ENCODE peak calls at places on chromosomes 7 and 10, in seven cellular contexts. One of them, this sample, is unnamed.

GRCh38 chr7:20311743-20312042 is 19.0 kb upstream of the ITGB8 start:
- DNase-seq in mucosa of descending colon: no peak
- DNase-seq in breast epithelium: no peak
- DNase-seq in fibroblast of lung: no peak
- DNase-seq in transverse colon: no peak
- DNase-seq in astrocyte: no peak
- DNase-seq in hepatocyte: no peak
- DNase-seq in this sample: no peak

GRCh38 chr7:109376576-109376975 is 806.9 kb downstream of the DNAJB9 start:
- DNase-seq in breast epithelium: no peak
- DNase-seq in transverse colon: no peak
- DNase-seq in hepatocyte: no peak
- DNase-seq in fibroblast of lung: peak
- DNase-seq in mucosa of descending colon: no peak
- DNase-seq in astrocyte: peak
- DNase-seq in this sample: peak

GRCh38 chr7:73799282-73800141 is 29.4 kb upstream of the CLDN3 start:
- DNase-seq in hepatocyte: no peak
- DNase-seq in fibroblast of lung: no peak
- DNase-seq in astrocyte: no peak
- DNase-seq in transverse colon: no peak
- DNase-seq in mucosa of descending colon: peak
- DNase-seq in breast epithelium: no peak
- DNase-seq in this sample: no peak

GRCh38 chr10:3482200-3482993 is 302.6 kb downstream of the KLF6 start:
- DNase-seq in fibroblast of lung: peak
- DNase-seq in mucosa of descending colon: peak
- DNase-seq in hepatocyte: peak
- DNase-seq in astrocyte: peak
- DNase-seq in transverse colon: peak
- DNase-seq in breast epithelium: no peak
- DNase-seq in this sample: peak

GRCh38 chr7:474605-475424 is 44.8 kb downstream of the PDGFA start:
- DNase-seq in fibroblast of lung: no peak
- DNase-seq in astrocyte: no peak
- DNase-seq in hepatocyte: no peak
- DNase-seq in transverse colon: no peak
- DNase-seq in breast epithelium: no peak
- DNase-seq in mucosa of descending colon: peak
- DNase-seq in this sample: no peak

GRCh38 chr10:46323176-46323575 is 36.4 kb downstream of the ANTXRL start:
- DNase-seq in hepatocyte: no peak
- DNase-seq in astrocyte: no peak
- DNase-seq in mucosa of descending colon: no peak
- DNase-seq in fibroblast of lung: no peak
- DNase-seq in transverse colon: no peak
- DNase-seq in breast epithelium: no peak
- DNase-seq in this sample: no peak

GRCh38 chr10:6411424-6411823 is 168.7 kb downstream of the PRKCQ start:
- DNase-seq in breast epithelium: no peak
- DNase-seq in hepatocyte: no peak
- DNase-seq in transverse colon: no peak
- DNase-seq in fibroblast of lung: no peak
- DNase-seq in astrocyte: no peak
- DNase-seq in mucosa of descending colon: no peak
- DNase-seq in this sample: no peak

GRCh38 chr10:52194188-52194587 is 119.9 kb upstream of the DKK1 start:
- DNase-seq in mucosa of descending colon: no peak
- DNase-seq in transverse colon: no peak
- DNase-seq in astrocyte: no peak
- DNase-seq in breast epithelium: no peak
- DNase-seq in hepatocyte: no peak
- DNase-seq in fibroblast of lung: no peak
- DNase-seq in this sample: no peak

GRCh38 chr7:106914018-106914607 is 49.0 kb downstream of the PIK3CG start:
- DNase-seq in mucosa of descending colon: no peak
- DNase-seq in transverse colon: no peak
- DNase-seq in fibroblast of lung: no peak
- DNase-seq in astrocyte: no peak
- DNase-seq in hepatocyte: no peak
- DNase-seq in breast epithelium: no peak
- DNase-seq in this sample: no peak

GRCh38 chr10:112002191-112002590 is 181.4 kb downstream of the GPAM start:
- DNase-seq in breast epithelium: no peak
- DNase-seq in hepatocyte: no peak
- DNase-seq in transverse colon: no peak
- DNase-seq in fibroblast of lung: no peak
- DNase-seq in mucosa of descending colon: no peak
- DNase-seq in astrocyte: no peak
- DNase-seq in this sample: no peak

GRCh38 chr10:97117372-97117771 is 68.4 kb downstream of the SLIT1 start:
- DNase-seq in transverse colon: no peak
- DNase-seq in fibroblast of lung: no peak
- DNase-seq in breast epithelium: no peak
- DNase-seq in astrocyte: no peak
- DNase-seq in mucosa of descending colon: no peak
- DNase-seq in hepatocyte: no peak
- DNase-seq in this sample: peak

GRCh38 chr10:934746-935406 is 3.4 kb upstream of the LARP4B start:
- DNase-seq in astrocyte: no peak
- DNase-seq in fibroblast of lung: no peak
- DNase-seq in hepatocyte: no peak
- DNase-seq in transverse colon: no peak
- DNase-seq in breast epithelium: no peak
- DNase-seq in mucosa of descending colon: no peak
- DNase-seq in this sample: no peak

GRCh38 chr7:64878684-64879083 is 24.4 kb upstream of the ZNF273 start:
- DNase-seq in astrocyte: no peak
- DNase-seq in fibroblast of lung: peak
- DNase-seq in hepatocyte: no peak
- DNase-seq in mucosa of descending colon: no peak
- DNase-seq in transverse colon: no peak
- DNase-seq in breast epithelium: no peak
- DNase-seq in this sample: no peak

GRCh38 chr10:73597346-73597745 is 6.2 kb upstream of the USP54 start:
- DNase-seq in mucosa of descending colon: no peak
- DNase-seq in astrocyte: peak
- DNase-seq in fibroblast of lung: peak
- DNase-seq in hepatocyte: no peak
- DNase-seq in breast epithelium: no peak
- DNase-seq in transverse colon: no peak
- DNase-seq in this sample: no peak

GRCh38 chr10:11861341-11861740 is 38.2 kb downstream of the PROSER2 start:
- DNase-seq in astrocyte: no peak
- DNase-seq in transverse colon: no peak
- DNase-seq in mucosa of descending colon: no peak
- DNase-seq in hepatocyte: no peak
- DNase-seq in breast epithelium: no peak
- DNase-seq in fibroblast of lung: no peak
- DNase-seq in this sample: no peak

GRCh38 chr7:29345590-29345989 is 151.0 kb downstream of the CHN2 start:
- DNase-seq in hepatocyte: peak
- DNase-seq in transverse colon: peak
- DNase-seq in breast epithelium: no peak
- DNase-seq in fibroblast of lung: peak
- DNase-seq in astrocyte: no peak
- DNase-seq in mucosa of descending colon: peak
- DNase-seq in this sample: peak
- TF ChIP-seq CTCF in hepatocyte: peak
- TF ChIP-seq CTCF in transverse colon: peak
- TF ChIP-seq CTCF in breast epithelium: no peak
- TF ChIP-seq CTCF in fibroblast of lung: peak
- TF ChIP-seq CTCF in astrocyte: no peak
- TF ChIP-seq CTCF in mucosa of descending colon: peak
- TF ChIP-seq CTCF in this sample: peak

GRCh38 chr7:97006951-97007861 is 1.9 kb downstream of the DLX6 start:
- DNase-seq in astrocyte: no peak
- DNase-seq in hepatocyte: no peak
- DNase-seq in transverse colon: no peak
- DNase-seq in mucosa of descending colon: no peak
- DNase-seq in fibroblast of lung: no peak
- DNase-seq in breast epithelium: no peak
- DNase-seq in this sample: no peak

GRCh38 chr7:97006146-97006950 is 995 bp downstream of the DLX6 start:
- DNase-seq in breast epithelium: no peak
- DNase-seq in mucosa of descending colon: no peak
- DNase-seq in astrocyte: peak
- DNase-seq in fibroblast of lung: peak
- DNase-seq in transverse colon: no peak
- DNase-seq in hepatocyte: peak
- DNase-seq in this sample: peak

GRCh38 chr7:97005764-97006145 is 402 bp downstream of the DLX6 start:
- DNase-seq in astrocyte: no peak
- DNase-seq in hepatocyte: no peak
- DNase-seq in mucosa of descending colon: no peak
- DNase-seq in breast epithelium: no peak
- DNase-seq in fibroblast of lung: no peak
- DNase-seq in transverse colon: no peak
- DNase-seq in this sample: no peak

GRCh38 chr7:97009753-97010732 is 4.7 kb downstream of the DLX6 start:
- DNase-seq in mucosa of descending colon: no peak
- DNase-seq in breast epithelium: no peak
- DNase-seq in fibroblast of lung: no peak
- DNase-seq in hepatocyte: no peak
- DNase-seq in astrocyte: no peak
- DNase-seq in transverse colon: no peak
- DNase-seq in this sample: no peak

DNA sequence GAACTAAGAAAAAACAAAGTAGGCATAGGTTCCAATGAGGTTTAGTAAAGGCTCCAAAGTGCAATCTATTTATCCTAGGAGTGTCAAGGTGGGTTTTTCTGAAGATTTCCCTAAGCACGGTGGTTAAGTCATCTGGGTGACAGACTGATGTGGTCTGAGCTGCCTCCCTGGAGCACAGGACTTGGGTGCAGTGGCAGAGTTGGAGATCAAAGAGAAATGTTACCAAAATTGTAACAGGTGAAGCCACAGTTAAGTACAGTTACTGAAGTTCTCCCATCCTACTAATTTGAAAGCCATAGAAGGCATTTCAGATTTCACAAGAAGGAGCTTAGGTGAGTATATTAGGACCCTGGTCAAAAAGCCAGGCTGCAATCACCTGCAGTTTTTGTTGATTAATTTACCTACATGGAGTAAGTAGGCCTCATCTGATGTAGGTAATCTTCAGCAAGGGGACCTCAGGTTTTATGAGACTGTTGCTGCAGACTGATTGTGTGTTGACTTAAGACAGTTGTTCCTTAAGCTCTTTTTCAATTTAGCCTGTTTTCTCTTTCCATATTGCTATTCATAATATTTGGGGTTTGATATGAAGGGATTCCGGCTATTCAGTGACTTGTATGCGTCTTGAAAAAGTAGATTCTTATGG is 3.0 kb downstream of the DLX6 start:
- DNase-seq in astrocyte: no peak
- DNase-seq in fibroblast of lung: no peak
- DNase-seq in breast epithelium: no peak
- DNase-seq in transverse colon: no peak
- DNase-seq in hepatocyte: no peak
- DNase-seq in mucosa of descending colon: no peak
- DNase-seq in this sample: no peak
- H3K4me3 ChIP-seq in astrocyte: no peak
- H3K4me3 ChIP-seq in fibroblast of lung: no peak
- H3K4me3 ChIP-seq in breast epithelium: no peak
- H3K4me3 ChIP-seq in transverse colon: no peak
- H3K4me3 ChIP-seq in hepatocyte: no peak
- H3K4me3 ChIP-seq in mucosa of descending colon: no peak
- H3K4me3 ChIP-seq in this sample: no peak

GRCh38 chr10:59624951-59625350 is 84.7 kb downstream of the SLC16A9 start:
- DNase-seq in mucosa of descending colon: no peak
- DNase-seq in hepatocyte: no peak
- DNase-seq in breast epithelium: no peak
- DNase-seq in transverse colon: no peak
- DNase-seq in astrocyte: no peak
- DNase-seq in fibroblast of lung: no peak
- DNase-seq in this sample: no peak

GRCh38 chr10:59623100-59623822 is 86.4 kb downstream of the SLC16A9 start:
- DNase-seq in hepatocyte: no peak
- DNase-seq in transverse colon: no peak
- DNase-seq in mucosa of descending colon: no peak
- DNase-seq in breast epithelium: no peak
- DNase-seq in astrocyte: no peak
- DNase-seq in fibroblast of lung: no peak
- DNase-seq in this sample: no peak

GRCh38 chr10:59621771-59622170 is 87.9 kb downstream of the SLC16A9 start:
- DNase-seq in astrocyte: no peak
- DNase-seq in hepatocyte: no peak
- DNase-seq in breast epithelium: no peak
- DNase-seq in transverse colon: no peak
- DNase-seq in mucosa of descending colon: no peak
- DNase-seq in fibroblast of lung: no peak
- DNase-seq in this sample: no peak

GRCh38 chr10:59623823-59624535 is 85.7 kb downstream of the SLC16A9 start:
- DNase-seq in hepatocyte: no peak
- DNase-seq in fibroblast of lung: no peak
- DNase-seq in breast epithelium: no peak
- DNase-seq in transverse colon: no peak
- DNase-seq in mucosa of descending colon: no peak
- DNase-seq in astrocyte: no peak
- DNase-seq in this sample: peak

DNA sequence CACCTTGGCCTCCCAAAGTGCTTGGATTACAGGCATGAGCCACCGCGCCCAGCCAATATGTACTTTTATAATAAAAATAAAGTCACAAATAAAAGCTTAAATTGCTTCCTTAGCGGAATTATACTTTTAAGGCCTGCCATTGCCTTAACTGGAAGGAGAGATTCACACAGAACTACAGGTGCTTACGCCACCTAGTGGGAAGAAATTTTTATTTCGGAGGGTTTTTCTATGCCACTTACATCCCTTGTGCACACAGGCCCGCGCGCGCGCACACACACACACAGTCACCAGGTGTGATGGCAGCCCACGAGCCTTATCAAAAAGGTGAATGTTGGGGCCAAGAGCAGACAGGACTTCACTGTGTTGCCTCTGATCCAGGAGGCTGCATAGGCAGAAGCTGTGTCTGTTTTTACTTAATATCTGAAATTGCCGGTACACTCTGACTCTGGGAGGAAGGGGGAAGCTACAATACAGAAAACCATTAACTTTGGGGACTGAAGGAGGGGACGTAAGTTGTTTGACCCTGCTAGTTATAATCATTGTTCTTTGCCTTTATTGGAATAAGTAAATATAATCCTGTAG is 87.2 kb downstream of the SLC16A9 start:
- DNase-seq in astrocyte: peak
- DNase-seq in fibroblast of lung: peak
- DNase-seq in transverse colon: peak
- DNase-seq in mucosa of descending colon: peak
- DNase-seq in hepatocyte: peak
- DNase-seq in breast epithelium: no peak
- DNase-seq in this sample: peak
- TF ChIP-seq CTCF in astrocyte: peak
- TF ChIP-seq CTCF in fibroblast of lung: peak
- TF ChIP-seq CTCF in transverse colon: peak
- TF ChIP-seq CTCF in mucosa of descending colon: no peak
- TF ChIP-seq CTCF in hepatocyte: peak
- TF ChIP-seq CTCF in breast epithelium: peak
- TF ChIP-seq CTCF in this sample: peak

DNA sequence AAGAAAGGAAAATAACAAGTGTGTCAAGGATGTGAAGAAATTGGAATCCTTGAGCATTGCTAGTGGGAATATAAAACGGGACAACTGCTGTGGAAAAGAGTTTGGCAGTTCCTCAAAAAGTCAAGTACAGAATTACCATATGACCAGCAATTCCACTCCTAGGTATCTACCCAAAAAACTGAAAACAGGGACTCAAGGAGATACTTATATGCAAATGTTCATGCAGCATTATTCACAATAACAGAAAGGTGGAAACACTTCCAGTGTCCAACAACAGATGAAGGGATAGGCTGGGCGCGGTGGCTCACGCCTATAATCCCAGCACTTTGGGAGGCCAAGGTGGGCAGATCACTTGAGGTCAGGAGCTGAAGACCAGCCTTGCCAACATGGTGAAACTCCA is 33.5 kb downstream of the HSPA12A start:
- DNase-seq in transverse colon: no peak
- DNase-seq in fibroblast of lung: no peak
- DNase-seq in breast epithelium: no peak
- DNase-seq in astrocyte: no peak
- DNase-seq in mucosa of descending colon: no peak
- DNase-seq in hepatocyte: no peak
- DNase-seq in this sample: no peak
- H3K4me3 ChIP-seq in transverse colon: no peak
- H3K4me3 ChIP-seq in fibroblast of lung: no peak
- H3K4me3 ChIP-seq in breast epithelium: no peak
- H3K4me3 ChIP-seq in astrocyte: no peak
- H3K4me3 ChIP-seq in mucosa of descending colon: no peak
- H3K4me3 ChIP-seq in hepatocyte: no peak
- H3K4me3 ChIP-seq in this sample: no peak